ENCODE peak calls at places on chromosomes 1 and 21, in ten cellular contexts. Q, N, F, J, L, A, D, K, Y and E are unnamed samples.

GRCh38 chr1:176521211-176521610 is 58.2 kb downstream of the PAPPA2 start:
- DNase-seq in Q (no peak), N (no peak), F (no peak), J (no peak), L (no peak), A (no peak), D (no peak), K (no peak), Y (no peak), E (no peak)

GRCh38 chr21:38815060-38815405 is 9.3 kb downstream of the ETS2 start:
- DNase-seq in Q (no peak), N (no peak), F (no peak), J (no peak), L (no peak), A (no peak), D (no peak), K (no peak), Y (no peak), E (no peak)

GRCh38 chr1:55375617-55376258 is 160.6 kb upstream of the USP24 start:
- DNase-seq in Q (peak), N (peak), F (peak), J (peak), L (peak), A (peak), D (no peak), K (peak), Y (peak), E (peak)

GRCh38 chr1:16433066-16433465 is 4.2 kb downstream of the SPATA21 start:
- DNase-seq in Q (no peak), N (no peak), F (no peak), J (no peak), L (no peak), A (no peak), D (no peak), K (no peak), Y (no peak), E (no peak)

GRCh38 chr1:113834716-113835115 is 22.4 kb upstream of the RSBN1 start:
- DNase-seq in Q (no peak), N (no peak), F (no peak), J (no peak), L (no peak), A (no peak), D (no peak), K (no peak), Y (no peak), E (no peak)

GRCh38 chr21:36910581-36911307 is 55.7 kb downstream of the HLCS start:
- DNase-seq in Q (peak), N (no peak), F (no peak), J (peak), L (no peak), A (no peak), D (no peak), K (no peak), Y (no peak), E (peak)

GRCh38 chr1:36965301-36966159 is 68.8 kb downstream of the GRIK3 start:
- DNase-seq in Q (no peak), N (no peak), F (no peak), J (no peak), L (peak), A (no peak), D (no peak), K (no peak), Y (no peak), E (no peak)

GRCh38 chr1:30427545-30427944 is 295.8 kb downstream of the MATN1 start:
- DNase-seq in Q (no peak), N (peak), F (no peak), J (no peak), L (no peak), A (no peak), D (no peak), K (no peak), Y (peak), E (no peak)

GRCh38 chr1:212712451-212713303 is 13.0 kb upstream of the BATF3 start:
- DNase-seq in Q (peak), N (peak), F (no peak), J (peak), L (no peak), A (no peak), D (no peak), K (no peak), Y (no peak), E (no peak)

GRCh38 chr21:36087362-36088138 is 17.7 kb downstream of the CBR1 start:
- DNase-seq in Q (no peak), N (peak), F (no peak), J (no peak), L (peak), A (no peak), D (peak), K (no peak), Y (no peak), E (no peak)

GRCh38 chr1:234212764-234213406 is 160.4 kb upstream of the COA6 start:
- DNase-seq in Q (peak), N (peak), F (no peak), J (peak), L (peak), A (no peak), D (no peak), K (no peak), Y (no peak), E (peak)

GRCh38 chr1:152495066-152495675 is 15.4 kb upstream of the LCE5A start:
- DNase-seq in Q (peak), N (no peak), F (no peak), J (no peak), L (peak), A (no peak), D (no peak), K (no peak), Y (peak), E (peak)

GRCh38 chr1:167454929-167455785 is 63.2 kb downstream of the CD247 start:
- DNase-seq in Q (peak), N (peak), F (peak), J (peak), L (peak), A (peak), D (peak), K (peak), Y (peak), E (peak)

GRCh38 chr1:66294692-66295384 is 239.1 kb upstream of the SGIP1 start:
- DNase-seq in Q (peak), N (no peak), F (peak), J (peak), L (no peak), A (peak), D (no peak), K (no peak), Y (no peak), E (no peak)

GRCh38 chr1:183674339-183674738 is 21.2 kb upstream of the APOBEC4 start:
- DNase-seq in Q (peak), N (no peak), F (no peak), J (no peak), L (no peak), A (no peak), D (no peak), K (no peak), Y (no peak), E (no peak)

GRCh38 chr1:211599250-211599649 is 20.3 kb upstream of the SLC30A1 start:
- DNase-seq in Q (no peak), N (no peak), F (no peak), J (no peak), L (no peak), A (no peak), D (no peak), K (no peak), Y (no peak), E (no peak)

GRCh38 chr1:212624976-212625501 is 16.5 kb downstream of the ATF3 start:
- DNase-seq in Q (no peak), N (no peak), F (no peak), J (no peak), L (no peak), A (no peak), D (no peak), K (no peak), Y (no peak), E (no peak)

GRCh38 chr1:210722410-210723081 is 393.8 kb downstream of the HHAT start:
- DNase-seq in Q (no peak), N (no peak), F (no peak), J (no peak), L (no peak), A (no peak), D (no peak), K (no peak), Y (no peak), E (no peak)

GRCh38 chr1:22570140-22570909 is 7.0 kb downstream of the EPHA8 start:
- DNase-seq in Q (no peak), N (no peak), F (no peak), J (no peak), L (no peak), A (no peak), D (no peak), K (no peak), Y (no peak), E (peak)

GRCh38 chr1:6448749-6449631 is 17.0 kb downstream of the TNFRSF25 start:
- DNase-seq in Q (no peak), N (peak), F (no peak), J (peak), L (no peak), A (no peak), D (no peak), K (no peak), Y (peak), E (peak)

GRCh38 chr1:113800487-113800886 is 11.8 kb downstream of the RSBN1 start:
- DNase-seq in Q (no peak), N (no peak), F (no peak), J (no peak), L (no peak), A (no peak), D (no peak), K (no peak), Y (no peak), E (no peak)

GRCh38 chr21:45970674-45971486 is 10.7 kb upstream of the COL6A1 start:
- DNase-seq in Q (peak), N (peak), F (peak), J (peak), L (peak), A (no peak), D (peak), K (no peak), Y (peak), E (peak)

GRCh38 chr1:154749078-154749760 is 120.9 kb downstream of the KCNN3 start:
- DNase-seq in Q (peak), N (no peak), F (peak), J (no peak), L (peak), A (peak), D (no peak), K (no peak), Y (no peak), E (peak)

GRCh38 chr1:88990426-88990825 is 2.0 kb downstream of the KYAT3 start:
- DNase-seq in Q (no peak), N (no peak), F (no peak), J (no peak), L (no peak), A (no peak), D (no peak), K (no peak), Y (no peak), E (no peak)

GRCh38 chr1:20483098-20483832 is 2.7 kb downstream of the CAMK2N1 start:
- DNase-seq in Q (no peak), N (no peak), F (no peak), J (no peak), L (no peak), A (no peak), D (no peak), K (no peak), Y (no peak), E (no peak)

GRCh38 chr1:173608503-173609216 is 5.8 kb upstream of the SLC9C2 start:
- DNase-seq in Q (no peak), N (no peak), F (no peak), J (no peak), L (no peak), A (no peak), D (no peak), K (no peak), Y (no peak), E (no peak)

GRCh38 chr1:56375184-56375837 is 204.1 kb downstream of the PLPP3 start:
- DNase-seq in Q (no peak), N (peak), F (no peak), J (no peak), L (no peak), A (no peak), D (no peak), K (no peak), Y (no peak), E (no peak)

GRCh38 chr21:41932576-41933258 is 21.1 kb downstream of the C2CD2 start:
- DNase-seq in Q (peak), N (no peak), F (no peak), J (peak), L (no peak), A (peak), D (no peak), K (no peak), Y (no peak), E (peak)

GRCh38 chr1:17596651-17597509 is 57.4 kb downstream of the ARHGEF10L start:
- DNase-seq in Q (no peak), N (no peak), F (no peak), J (peak), L (peak), A (no peak), D (no peak), K (no peak), Y (peak), E (peak)

GRCh38 chr1:9900142-9901043 is 9.7 kb downstream of the CTNNBIP1 start:
- DNase-seq in Q (no peak), N (no peak), F (no peak), J (no peak), L (peak), A (no peak), D (peak), K (no peak), Y (peak), E (no peak)
- H3K4me3 ChIP-seq in Q (no peak), N (no peak), F (no peak), J (no peak), L (no peak), A (no peak), D (peak), K (no peak), Y (no peak), E (no peak)

GRCh38 chr1:67432745-67433144 is 2.5 kb upstream of the SERBP1 start:
- DNase-seq in Q (no peak), N (no peak), F (no peak), J (no peak), L (no peak), A (no peak), D (no peak), K (no peak), Y (no peak), E (no peak)

GRCh38 chr1:67433830-67434229 is 3.6 kb upstream of the SERBP1 start:
- DNase-seq in Q (no peak), N (no peak), F (no peak), J (no peak), L (no peak), A (no peak), D (no peak), K (no peak), Y (no peak), E (no peak)

GRCh38 chr1:67431156-67431765 is 1.1 kb upstream of the SERBP1 start:
- DNase-seq in Q (no peak), N (no peak), F (no peak), J (no peak), L (no peak), A (no peak), D (no peak), K (no peak), Y (no peak), E (no peak)

GRCh38 chr1:67430358-67431155 is at the start of gene SERBP1:
- DNase-seq in Q (peak), N (peak), F (peak), J (peak), L (peak), A (peak), D (peak), K (peak), Y (peak), E (peak)

GRCh38 chr1:67431869-67432578 is 1.8 kb upstream of the SERBP1 start:
- DNase-seq in Q (no peak), N (no peak), F (no peak), J (peak), L (peak), A (no peak), D (no peak), K (no peak), Y (no peak), E (no peak)
- H3K4me3 ChIP-seq in Q (no peak), N (no peak), F (no peak), J (peak), L (peak), A (no peak), D (no peak), K (no peak), Y (no peak), E (no peak)

GRCh38 chr1:97364086-97364485 is 556.7 kb downstream of the DPYD start:
- DNase-seq in Q (peak), N (no peak), F (no peak), J (peak), L (no peak), A (no peak), D (no peak), K (no peak), Y (no peak), E (no peak)
- H3K4me3 ChIP-seq in Q (no peak), N (no peak), F (no peak), J (no peak), L (no peak), A (no peak), D (no peak), K (no peak), Y (no peak), E (no peak)

GRCh38 chr1:99763956-99764355 is 2.5 kb downstream of the FRRS1 start:
- DNase-seq in Q (peak), N (no peak), F (no peak), J (no peak), L (no peak), A (no peak), D (no peak), K (no peak), Y (no peak), E (no peak)
- H3K4me3 ChIP-seq in Q (no peak), N (no peak), F (no peak), J (no peak), L (no peak), A (no peak), D (no peak), K (no peak), Y (no peak), E (no peak)

GRCh38 chr1:1341549-1342021 is 7.6 kb downstream of the DVL1 start:
- DNase-seq in Q (no peak), N (no peak), F (no peak), J (no peak), L (no peak), A (no peak), D (no peak), K (no peak), Y (no peak), E (no peak)
- H3K4me3 ChIP-seq in Q (no peak), N (no peak), F (no peak), J (no peak), L (no peak), A (no peak), D (no peak), K (no peak), Y (no peak), E (no peak)